ENCODE peak calls at places on chromosomes 4 and X, in four cellular contexts. C, Y, B and Z are unnamed samples.

GRCh38 chr4:154620111-154620510 is 7.7 kb upstream of the FGG start:
- DNase-seq in C (no peak), Y (no peak), B (no peak), Z (no peak)

GRCh38 chrX:37652053-37652452 is 33.5 kb upstream of the XK start:
- DNase-seq in C (peak; percentile 9), Y (no peak), B (peak; percentile 13), Z (no peak)

GRCh38 chrX:45743081-45743533 is 542.4 kb upstream of the DIPK2B start:
- DNase-seq in C (peak; percentile 20), Y (no peak), B (peak; percentile 12), Z (no peak)

GRCh38 chrX:53678667-53679066 is 7.9 kb downstream of the HUWE1 start:
- DNase-seq in C (no peak), Y (no peak), B (no peak), Z (no peak)

GRCh38 chrX:51893931-51894696 is 691 bp downstream of the MAGED1 start:
- DNase-seq in C (peak; percentile 24), Y (no peak), B (peak; percentile 22), Z (no peak)

GRCh38 chrX:17876135-17876534 is 15.0 kb upstream of the RAI2 start:
- DNase-seq in C (no peak), Y (no peak), B (no peak), Z (no peak)

GRCh38 chr4:3741217-3742011 is 24.8 kb upstream of the ADRA2C start:
- DNase-seq in C (no peak), Y (no peak), B (no peak), Z (no peak)

GRCh38 chrX:17584248-17584681 is 153.0 kb upstream of the SCML1 start:
- DNase-seq in C (no peak), Y (no peak), B (no peak), Z (no peak)

GRCh38 chrX:130171446-130172126 is at the start of gene RAB33A:
- DNase-seq in C (peak; percentile 49), Y (no peak), B (peak; percentile 33), Z (peak; percentile 25)

GRCh38 chr4:118682928-118683327 is 2.3 kb upstream of the METTL14 start:
- DNase-seq in C (no peak), Y (peak; percentile 7), B (no peak), Z (no peak)

GRCh38 chr4:176385601-176386000 is 65.8 kb downstream of the SPCS3 start:
- DNase-seq in C (no peak), Y (no peak), B (no peak), Z (no peak)

GRCh38 chr4:48047421-48047844 is 30.9 kb downstream of the NIPAL1 start:
- DNase-seq in C (peak; percentile 97), Y (no peak), B (no peak), Z (peak; percentile 65)

GRCh38 chrX:130523460-130524394 is 121.9 kb downstream of the RBMX2 start:
- DNase-seq in C (peak; percentile 12), Y (no peak), B (peak; percentile 14), Z (no peak)

GRCh38 chr4:57504139-57504538 is 394.0 kb upstream of the IGFBP7 start:
- DNase-seq in C (no peak), Y (no peak), B (no peak), Z (no peak)

GRCh38 chr4:183348706-183349659 is 26.8 kb upstream of the CLDN24 start:
- DNase-seq in C (peak; percentile 85), Y (peak; percentile 95), B (no peak), Z (no peak)

GRCh38 chr4:33715996-33716395 is 2528.3 kb downstream of the ARAP2 start:
- DNase-seq in C (no peak), Y (peak; percentile 88), B (no peak), Z (no peak)

GRCh38 chr4:105605493-105605892 is 53.1 kb downstream of the ARHGEF38 start:
- DNase-seq in C (no peak), Y (no peak), B (no peak), Z (no peak)

GRCh38 chrX:68728186-68728585 is 80.7 kb downstream of the STARD8 start:
- DNase-seq in C (no peak), Y (no peak), B (no peak), Z (no peak)

GRCh38 chrX:63466690-63467089 is 115.6 kb upstream of the SPIN4 start:
- DNase-seq in C (no peak), Y (no peak), B (no peak), Z (no peak)
- TF ChIP-seq CTCF in C (no peak), Y (peak; percentile 18), B (no peak), Z (no peak)

DNA sequence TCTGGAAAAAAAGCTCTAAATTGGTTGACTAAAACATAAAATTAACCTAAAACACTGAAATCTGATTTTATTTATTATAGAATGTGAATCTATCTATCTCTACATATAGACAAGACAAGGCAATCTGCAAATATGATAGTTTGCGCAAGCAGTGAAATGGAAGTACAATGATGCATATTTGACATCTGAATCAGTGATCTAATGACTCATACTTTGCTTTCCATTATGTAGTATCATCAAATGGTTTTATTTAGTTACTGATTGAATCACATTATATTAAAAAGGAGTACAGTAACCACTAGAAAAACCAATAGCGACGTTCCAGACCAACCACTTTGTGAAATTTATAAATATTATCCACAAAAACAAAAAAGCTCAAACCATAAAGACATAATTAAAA is 1969.4 kb downstream of the PCDH7 start:
- DNase-seq in C (no peak), Y (no peak), B (no peak), Z (no peak)
- TF ChIP-seq CTCF in C (no peak), Y (no peak), B (no peak), Z (no peak)

DNA sequence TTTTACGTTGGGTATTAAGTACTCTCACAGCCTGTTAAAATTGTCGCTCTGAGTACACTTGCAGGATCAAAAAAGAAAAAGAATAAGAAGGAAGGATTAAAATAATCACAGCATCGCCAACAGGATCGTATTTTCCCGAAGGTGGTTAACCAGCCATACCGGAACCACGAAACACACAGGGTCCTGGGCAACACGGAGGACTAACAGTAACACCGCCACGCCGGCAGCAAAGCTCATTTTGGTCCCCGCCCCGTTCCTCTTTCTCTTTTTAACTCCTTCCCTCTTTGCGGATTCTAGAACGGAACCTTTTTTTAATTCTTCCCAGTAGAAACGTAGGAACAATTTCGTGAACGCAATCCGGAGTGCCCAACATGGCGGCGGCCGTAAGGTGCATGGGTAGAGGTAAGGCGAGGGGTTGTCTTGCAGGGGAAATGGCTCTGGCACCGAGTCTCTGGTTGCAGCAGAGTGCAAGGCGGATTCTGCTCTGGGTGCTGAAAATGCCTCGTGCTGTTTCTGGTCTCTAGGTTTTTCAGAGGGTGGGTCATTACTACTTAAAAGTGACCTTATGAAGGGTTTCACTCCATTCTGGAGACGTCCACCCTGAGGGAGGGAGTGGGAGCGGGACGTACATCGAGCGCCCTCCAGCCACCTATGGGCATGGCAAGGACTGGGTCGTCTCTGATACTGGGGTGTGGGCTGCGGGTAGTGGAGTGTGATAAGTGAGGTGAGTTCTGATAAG is at the start of gene MRPL1:
- DNase-seq in C (peak; percentile 92), Y (peak; percentile 83), B (peak; percentile 83), Z (peak; percentile 75)
- TF ChIP-seq CTCF in C (peak; percentile 40), Y (peak; percentile 6), B (no peak), Z (peak; percentile 4)

GRCh38 chr4:84936123-84936522 is 30.4 kb downstream of the WDFY3 start:
- DNase-seq in C (no peak), Y (no peak), B (no peak), Z (no peak)
- TF ChIP-seq CTCF in C (no peak), Y (no peak), B (no peak), Z (no peak)